ENCODE peak calls at places on chromosomes 6 and 20, in eight cellular contexts. P is T-cell; I is endothelial cell of umbilical vein; M is endothelial cell; C is effector CD4-positive, alpha-beta T cell; Q is GM04504; E is NCI-H446; B is activated CD8-positive, alpha-beta memory T cell treated with anti-CD3 and anti-CD28 coated beads, Interleukin-2, amount 10 ng/mL, durations not matched to agents 7 days and 5 days. R is an unnamed sample.

GRCh38 chr6:15510121-15510520 is 152.7 kb downstream of the DTNBP1 start:
- DNase-seq in B (no peak), I (no peak), P (no peak), C (no peak), M (no peak), Q (no peak), E (no peak), R (no peak)

GRCh38 chr20:15951711-15952110 is 621.5 kb downstream of the KIF16B start:
- DNase-seq in E (no peak), Q (no peak), C (no peak), I (no peak), P (no peak), M (no peak), B (no peak), R (no peak)

GRCh38 chr6:56399672-56400263 is 152.4 kb upstream of the COL21A1 start:
- DNase-seq in P (no peak), B (no peak), Q (no peak), M (no peak), C (no peak), I (no peak), E (no peak), R (no peak)

GRCh38 chr6:116695398-116695797 is 14.4 kb downstream of the KPNA5 start:
- DNase-seq in E (no peak), C (no peak), Q (no peak), M (no peak), B (no peak), I (no peak), P (no peak), R (no peak)

GRCh38 chr20:39225536-39225935 is 263.4 kb downstream of the DHX35 start:
- DNase-seq in I (no peak), M (no peak), B (no peak), C (no peak), E (no peak), Q (no peak), P (no peak), R (no peak)

GRCh38 chr20:59647271-59647670 is 42.9 kb downstream of the PHACTR3 start:
- DNase-seq in C (no peak), E (no peak), M (no peak), B (peak), P (no peak), Q (no peak), I (no peak), R (no peak)

GRCh38 chr6:149371154-149371553 is 28.9 kb upstream of the SUMO4 start:
- DNase-seq in C (no peak), E (no peak), B (no peak), P (no peak), Q (no peak), M (no peak), I (no peak), R (no peak)

GRCh38 chr6:129059650-129060049 is 176.7 kb downstream of the LAMA2 start:
- DNase-seq in M (no peak), B (no peak), P (no peak), E (no peak), C (no peak), I (no peak), Q (no peak), R (no peak)

GRCh38 chr20:17439897-17440296 is 91.3 kb downstream of the BFSP1 start:
- DNase-seq in Q (no peak), I (no peak), E (no peak), M (no peak), C (no peak), P (no peak), B (no peak), R (no peak)

GRCh38 chr6:71072508-71072907 is 115.6 kb upstream of the B3GAT2 start:
- DNase-seq in C (no peak), B (no peak), P (no peak), I (no peak), Q (no peak), E (peak), M (no peak), R (no peak)

GRCh38 chr20:3797592-3798404 is 1.7 kb downstream of the CDC25B start:
- DNase-seq in M (no peak), I (no peak), B (peak), Q (no peak), E (no peak), C (no peak), P (no peak), R (peak)

GRCh38 chr6:75207211-75207984 is 1.5 kb upstream of the COL12A1 start:
- DNase-seq in I (peak), Q (no peak), M (peak), E (no peak), C (no peak), P (no peak), B (no peak), R (no peak)

GRCh38 chr6:112296122-112296521 is 41.8 kb upstream of the LAMA4 start:
- DNase-seq in I (peak), B (no peak), Q (peak), P (no peak), E (no peak), C (no peak), M (peak), R (no peak)

GRCh38 chr6:131451330-131452195 is 121.5 kb upstream of the ARG1 start:
- DNase-seq in Q (no peak), M (no peak), B (no peak), C (no peak), P (no peak), I (no peak), E (no peak), R (no peak)

GRCh38 chr6:83908813-83909212 is 49.3 kb downstream of the CYB5R4 start:
- DNase-seq in E (no peak), P (no peak), Q (no peak), B (no peak), I (peak), M (no peak), C (no peak), R (no peak)

GRCh38 chr6:105077592-105078463 is 102.0 kb downstream of the POPDC3 start:
- DNase-seq in C (no peak), E (peak), M (no peak), I (peak), P (no peak), Q (peak), B (no peak), R (no peak)

GRCh38 chr6:40395066-40395697 is 192.0 kb downstream of the LRFN2 start:
- DNase-seq in E (no peak), C (no peak), B (peak), Q (no peak), P (no peak), I (no peak), M (no peak), R (no peak)

R was measured in aorta.